ENCODE peak calls at places on chromosomes 2 and 18, in nine cellular contexts. K is NCI-H1092 treated with DMSO at 0.1 percent for 48 hours; B is stimulated activated CD8-positive, alpha-beta memory T cell treated with anti-CD3 and anti-CD28 coated beads, Interleukin-4, amount 100 ng/mL, for 1 hour; O is Jurkat, Clone E6-1; S is neural crest cell; V is hepatocyte; F is amniotic stem cell; R is AG09319; I is iris pigment epithelial cell. P is an unnamed sample.

GRCh38 chr2:108444941-108445840 is 3.8 kb upstream of the GCC2 start:
- DNase-seq in F (no peak), I (peak; percentile 11), S (no peak), K (no peak), B (no peak), V (no peak), R (no peak), O (no peak), P (no peak)

GRCh38 chr2:88903744-88904353 is 212.4 kb downstream of the RPIA start:
- DNase-seq in R (no peak), B (no peak), O (peak; percentile 37), F (peak; percentile 8), K (peak; percentile 10), S (no peak), V (no peak), I (peak; percentile 39), P (peak; percentile 56)

GRCh38 chr2:136874258-136874657 is 108.9 kb downstream of the THSD7B start:
- DNase-seq in K (peak; percentile 18), F (no peak), V (peak; percentile 36), R (no peak), S (no peak), O (peak; percentile 32), B (no peak), I (no peak), P (peak; percentile 25)

GRCh38 chr2:2846379-2847130 is 515.5 kb upstream of the MYT1L start:
- DNase-seq in K (peak; percentile 96), I (no peak), B (no peak), O (no peak), V (peak; percentile 58), F (no peak), S (no peak), R (no peak), P (no peak)

GRCh38 chr18:51266736-51267135 is 69.3 kb upstream of the MEX3C start:
- DNase-seq in R (no peak), I (no peak), B (no peak), S (no peak), O (no peak), V (no peak), F (no peak), K (no peak), P (no peak)

GRCh38 chr18:55588001-55588875 is at the start of gene TCF4:
- DNase-seq in R (no peak), F (no peak), S (peak; percentile 52), I (peak; percentile 62), O (peak; percentile 22), V (peak; percentile 71), K (peak; percentile 83), B (no peak), P (peak; percentile 26)

GRCh38 chr18:69680128-69680527 is 267.5 kb downstream of the CD226 start:
- DNase-seq in I (no peak), B (no peak), R (no peak), F (no peak), K (no peak), S (no peak), V (no peak), O (no peak), P (no peak)

GRCh38 chr2:27123302-27124150 is at the start of gene ABHD1:
- DNase-seq in S (peak; percentile 44), B (peak; percentile 41), R (no peak), V (peak; percentile 59), I (no peak), K (no peak), O (no peak), F (no peak), P (peak; percentile 62)

GRCh38 chr2:9796056-9796792 is 47.0 kb upstream of the TAF1B start:
- DNase-seq in K (no peak), V (no peak), I (no peak), S (no peak), B (no peak), F (no peak), R (no peak), O (no peak), P (no peak)

P was measured in HEK293T.